ENCODE peak calls at places on chromosomes 2 and 18, in six cellular contexts. R is hepatocyte, H is MM.1S, L is stomach, F is activated B cell treated with CpG ODN at 0.5 μM for 24 hours, K is astrocyte of the spinal cord. V is an unnamed sample.

GRCh38 chr2:195570329-195570728 is 86.7 kb upstream of the SLC39A10 start:
- DNase-seq in H (no peak), R (no peak), L (no peak), K (peak), F (no peak), V (no peak)

GRCh38 chr2:231927566-231927890 is 1.3 kb upstream of the NPPC start:
- DNase-seq in L (no peak), H (no peak), F (no peak), K (no peak), R (no peak), V (no peak)

GRCh38 chr2:222477962-222478608 is 53.7 kb downstream of the SGPP2 start:
- DNase-seq in H (no peak), L (no peak), R (no peak), K (no peak), F (no peak), V (no peak)

GRCh38 chr18:43875496-43875895 is 598.2 kb upstream of the SYT4 start:
- DNase-seq in L (no peak), K (no peak), R (peak), F (no peak), H (no peak), V (no peak)

GRCh38 chr18:55886886-55887285 is 298.9 kb upstream of the TCF4 start:
- DNase-seq in F (no peak), H (no peak), L (no peak), K (no peak), R (no peak), V (no peak)

GRCh38 chr2:217805679-217806479 is 196.9 kb downstream of the TNS1 start:
- DNase-seq in F (no peak), H (no peak), L (no peak), K (no peak), R (no peak), V (peak)

GRCh38 chr2:197052371-197052770 is 125.9 kb upstream of the PGAP1 start:
- DNase-seq in L (no peak), F (no peak), K (no peak), R (no peak), H (no peak), V (no peak)

GRCh38 chr18:56108486-56109367 is 520.7 kb upstream of the TCF4 start:
- DNase-seq in F (no peak), R (no peak), H (no peak), L (no peak), K (no peak), V (no peak)

GRCh38 chr2:9139491-9140443 is 66.8 kb upstream of the ASAP2 start:
- DNase-seq in K (peak), F (no peak), R (peak), H (peak), L (peak), V (no peak)
- TF ChIP-seq CTCF in K (peak), F (no peak), R (peak), H (peak), L (peak), V (peak)

GRCh38 chr2:225008935-225009334 is 33.3 kb downstream of the DOCK10 start:
- DNase-seq in H (peak), L (no peak), K (no peak), F (no peak), R (no peak), V (no peak)
- TF ChIP-seq CTCF in H (peak), L (no peak), K (peak), F (no peak), R (peak), V (peak)

GRCh38 chr18:69484699-69485396 is 84.2 kb downstream of the DOK6 start:
- DNase-seq in L (no peak), R (no peak), K (peak), F (no peak), H (no peak), V (no peak)
- TF ChIP-seq CTCF in L (no peak), R (peak), K (peak), F (no peak), H (peak), V (peak)

DNA sequence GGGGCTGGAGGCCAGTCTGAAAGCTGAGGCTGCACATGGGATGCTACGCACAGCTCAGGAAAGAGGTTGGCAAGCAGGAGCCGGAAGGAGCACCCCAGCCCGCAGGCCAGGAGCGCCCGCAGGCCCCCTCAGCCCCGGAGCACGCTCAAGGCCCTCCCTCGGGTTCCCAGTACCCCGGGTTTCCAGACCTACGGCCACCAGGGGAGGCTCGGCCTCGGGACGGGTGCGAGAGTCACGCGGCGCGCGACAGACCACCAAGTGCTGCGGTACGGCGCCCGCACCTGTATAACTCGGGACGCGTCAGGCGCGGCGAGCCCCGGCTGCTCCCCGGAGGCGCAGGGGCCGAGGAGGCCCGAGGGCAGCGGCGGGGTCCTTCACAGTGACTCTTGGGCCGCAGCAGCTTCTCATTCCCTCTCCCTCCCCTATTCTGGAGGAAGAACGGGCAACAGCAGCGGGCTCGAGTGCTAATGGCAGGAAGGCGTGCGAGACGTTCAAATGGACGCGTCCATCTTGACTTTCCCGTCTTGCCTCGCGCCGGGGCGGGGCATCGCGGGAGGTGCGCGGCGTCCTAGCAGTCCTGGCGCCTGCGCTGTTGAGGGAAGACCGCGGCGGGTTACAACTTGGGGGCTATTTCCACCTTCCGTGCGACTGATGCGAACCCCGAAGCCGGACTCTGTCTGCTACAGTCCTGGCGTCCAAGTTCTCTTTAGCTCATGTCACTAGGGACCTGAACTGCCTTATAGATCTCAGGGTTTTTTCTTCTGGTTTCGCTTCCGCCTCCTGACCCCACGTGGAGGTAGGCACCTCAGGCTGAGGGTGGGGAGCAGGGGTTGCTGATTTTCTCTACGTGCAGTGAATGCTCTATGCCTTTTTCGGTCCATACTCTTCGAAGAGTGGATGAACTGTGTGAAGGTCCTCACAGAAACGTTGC is at the start of gene ANAPC1:
- DNase-seq in F (peak), R (peak), K (peak), H (peak), L (peak), V (peak)
- TF ChIP-seq CTCF in F (no peak), R (no peak), K (no peak), H (no peak), L (no peak), V (peak)

GRCh38 chr2:223674998-223675609 is 72.9 kb upstream of the SCG2 start:
- DNase-seq in K (peak), L (no peak), R (peak), H (no peak), F (no peak), V (no peak)
- TF ChIP-seq CTCF in K (peak), L (peak), R (peak), H (peak), F (no peak), V (peak)

DNA sequence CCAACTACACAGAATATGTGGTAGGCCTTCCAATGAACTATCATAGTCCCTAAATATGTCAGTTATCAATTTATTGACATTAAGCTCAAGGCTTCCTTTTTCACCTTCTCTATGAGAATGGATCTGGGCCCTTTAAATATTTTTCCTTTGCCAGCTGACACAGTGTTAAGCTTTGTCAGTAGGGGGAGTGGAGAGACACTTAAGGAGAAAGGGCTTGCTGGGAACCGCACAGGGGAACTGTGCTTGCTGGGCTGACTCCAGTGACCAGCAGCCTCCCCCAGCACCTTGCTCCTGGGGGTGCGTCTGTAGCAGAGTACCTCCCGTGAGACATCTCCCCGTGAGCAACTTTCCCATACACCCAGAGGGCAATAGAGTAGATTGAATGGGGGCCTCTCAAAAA is 6.5 kb upstream of the PTPN2 start:
- DNase-seq in H (peak), F (no peak), R (no peak), L (no peak), K (no peak), V (no peak)
- TF ChIP-seq CTCF in H (peak), F (no peak), R (peak), L (no peak), K (peak), V (peak)

GRCh38 chr2:236176951-236177350 is 8.8 kb upstream of the GBX2 start:
- DNase-seq in R (no peak), H (no peak), K (no peak), F (no peak), L (no peak), V (no peak)

GRCh38 chr2:236178921-236179652 is 10.9 kb upstream of the GBX2 start:
- DNase-seq in K (no peak), H (no peak), F (no peak), L (no peak), R (no peak), V (no peak)

GRCh38 chr2:236176417-236176816 is 8.2 kb upstream of the GBX2 start:
- DNase-seq in K (no peak), L (no peak), F (no peak), R (no peak), H (no peak), V (no peak)

GRCh38 chr2:236177967-236178909 is 10.1 kb upstream of the GBX2 start:
- DNase-seq in R (peak), H (peak), F (no peak), K (peak), L (peak), V (no peak)

GRCh38 chr2:236177604-236177966 is 9.4 kb upstream of the GBX2 start:
- DNase-seq in R (peak), H (no peak), K (no peak), F (no peak), L (no peak), V (no peak)
- TF ChIP-seq CTCF in R (peak), H (no peak), K (peak), F (no peak), L (no peak), V (no peak)

DNA sequence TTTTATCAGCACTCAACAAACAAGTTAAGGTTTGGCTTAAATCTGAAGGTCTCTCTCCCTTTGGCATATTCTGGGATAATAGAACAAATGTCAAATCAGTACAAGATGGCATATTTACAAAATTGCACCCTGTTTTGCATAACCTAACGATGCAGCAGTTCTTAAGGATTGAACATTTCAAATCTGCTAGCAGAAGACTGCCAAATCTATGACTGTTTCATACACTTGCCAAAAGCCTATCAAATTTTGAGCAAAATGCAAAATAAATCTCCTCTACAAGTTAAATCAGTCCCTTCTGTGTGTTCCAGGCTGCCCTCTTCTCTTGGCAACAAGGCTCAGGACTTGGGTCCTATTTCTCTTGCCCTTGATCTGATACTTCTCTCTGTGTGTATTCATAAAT is 73.5 kb downstream of the DPP4 start:
- DNase-seq in H (no peak), K (no peak), L (no peak), R (no peak), F (no peak), V (no peak)
- TF ChIP-seq CTCF in H (no peak), K (no peak), L (no peak), R (no peak), F (no peak), V (no peak)